ENCODE peak calls at places on chromosomes 2 and 18, in ten cellular contexts. W is lower lobe of right lung; I is stimulated activated CD4-positive, alpha-beta T cell treated with anti-CD3 and anti-CD28 coated beads, Interleukin-1b, Interleukin-23, amount 100 ng/mL, for 24 hours; X is A673; O is cardiac fibroblast; S is stimulated activated naive CD4-positive, alpha-beta T cell; A is T-helper 17 cell; L is B cell; H is substantia nigra; M is astrocyte of the spinal cord. Q is an unnamed sample.

GRCh38 chr18:48828713-48829442 is 121.9 kb downstream of the SMAD7 start:
- DNase-seq in O (no peak), M (no peak), S (no peak), X (peak; percentile 49), I (no peak), W (peak; percentile 28), H (no peak), L (peak; percentile 31), A (no peak), Q (no peak)

GRCh38 chr2:85536479-85536878 is 2.5 kb upstream of the MAT2A start:
- DNase-seq in W (no peak), H (no peak), S (no peak), I (no peak), X (peak; percentile 19), O (peak; percentile 83), L (no peak), A (no peak), M (peak; percentile 75), Q (no peak)

GRCh38 chr2:188668017-188668663 is 306.0 kb upstream of the COL3A1 start:
- DNase-seq in H (no peak), X (no peak), O (peak; percentile 93), M (peak; percentile 97), W (no peak), I (no peak), S (no peak), A (no peak), L (no peak), Q (no peak)

GRCh38 chr2:186755066-186755465 is 61.2 kb downstream of the FAM171B start:
- DNase-seq in S (no peak), I (no peak), H (no peak), X (no peak), M (peak; percentile 80), O (peak; percentile 79), A (no peak), W (no peak), L (no peak), Q (no peak)

GRCh38 chr18:21109936-21110666 is 1.5 kb downstream of the ROCK1 start:
- DNase-seq in M (no peak), L (no peak), S (no peak), I (no peak), X (peak; percentile 11), O (no peak), A (no peak), H (no peak), W (no peak), Q (peak; percentile 21)

GRCh38 chr18:12774982-12775381 is 72.1 kb downstream of the PSMG2 start:
- DNase-seq in L (no peak), A (no peak), S (no peak), O (no peak), X (no peak), I (no peak), M (no peak), W (no peak), H (no peak), Q (no peak)

GRCh38 chr2:205650450-205650849 is 31.9 kb upstream of the NRP2 start:
- DNase-seq in L (no peak), I (no peak), S (no peak), H (no peak), X (no peak), W (no peak), O (peak; percentile 89), A (no peak), M (peak; percentile 44), Q (no peak)

GRCh38 chr2:86383844-86384243 is 46.4 kb upstream of the REEP1 start:
- DNase-seq in W (no peak), X (no peak), L (no peak), M (peak; percentile 44), O (peak; percentile 90), I (no peak), S (no peak), A (no peak), H (no peak), Q (no peak)

GRCh38 chr18:39406941-39407340 is 1841.3 kb upstream of the CELF4 start:
- DNase-seq in I (no peak), L (no peak), M (no peak), S (no peak), X (no peak), O (no peak), H (no peak), A (no peak), W (no peak), Q (no peak)

GRCh38 chr2:54508521-54508920 is 52.4 kb downstream of the SPTBN1 start:
- DNase-seq in M (no peak), H (no peak), L (no peak), X (no peak), I (no peak), O (no peak), A (no peak), S (no peak), W (no peak), Q (no peak)

GRCh38 chr2:36812196-36812595 is 115.7 kb downstream of the VIT start:
- DNase-seq in X (no peak), L (no peak), A (no peak), O (no peak), M (no peak), H (no peak), I (no peak), W (no peak), S (no peak), Q (no peak)

GRCh38 chr2:122514451-122514996 is 759.1 kb downstream of the TSN start:
- DNase-seq in O (peak; percentile 60), A (no peak), L (no peak), M (no peak), X (peak; percentile 69), H (no peak), I (no peak), S (no peak), W (no peak), Q (no peak)

GRCh38 chr18:49813071-49813320 is 337 bp downstream of the ACAA2 start:
- DNase-seq in S (no peak), M (peak; percentile 54), I (no peak), L (no peak), A (no peak), X (no peak), O (peak; percentile 46), H (peak; percentile 71), W (peak; percentile 69), Q (no peak)

GRCh38 chr2:95159690-95160449 is at the start of gene ZNF514:
- DNase-seq in M (peak; percentile 67), S (peak; percentile 72), H (peak; percentile 58), I (peak; percentile 53), O (peak; percentile 68), X (peak; percentile 82), W (peak; percentile 90), A (peak; percentile 80), L (peak; percentile 78), Q (peak; percentile 85)

GRCh38 chr2:144211826-144212225 is 308.1 kb downstream of the ZEB2 start:
- DNase-seq in M (no peak), L (no peak), O (no peak), S (no peak), H (no peak), W (no peak), I (no peak), X (no peak), A (no peak), Q (no peak)

GRCh38 chr18:6056171-6056932 is 161.0 kb upstream of the TMEM200C start:
- DNase-seq in I (no peak), O (peak; percentile 71), L (no peak), X (no peak), S (no peak), A (no peak), M (peak; percentile 82), W (no peak), H (no peak), Q (peak; percentile 19)

GRCh38 chr2:154591294-154591693 is 107.2 kb upstream of the KCNJ3 start:
- DNase-seq in O (no peak), I (no peak), S (no peak), W (no peak), M (no peak), L (no peak), H (no peak), X (peak; percentile 24), A (no peak), Q (no peak)

Q was measured in GM06990.